ENCODE peak calls at places on chromosomes 3 and 15, in four cellular contexts. Y is pancreas; S is small intestine; I is naive thymus-derived CD8-positive, alpha-beta T cell. B is an unnamed sample.

GRCh38 chr15:48759921-48760320 is 50.9 kb downstream of the CEP152 start:
- DNase-seq in Y (no peak), S (peak; percentile 55), I (no peak), B (no peak)

GRCh38 chr3:8579101-8579500 is 65.5 kb downstream of the SSUH2 start:
- DNase-seq in Y (no peak), S (no peak), I (no peak), B (no peak)

GRCh38 chr3:27093771-27094170 is 275.4 kb downstream of the NEK10 start:
- DNase-seq in Y (no peak), S (no peak), I (no peak), B (no peak)

GRCh38 chr3:136075816-136076215 is 110.3 kb downstream of the PPP2R3A start:
- DNase-seq in Y (no peak), S (no peak), I (no peak), B (no peak)

GRCh38 chr3:13501527-13501926 is 21.4 kb downstream of the HDAC11 start:
- DNase-seq in Y (no peak), S (no peak), I (no peak), B (no peak)

GRCh38 chr15:92091155-92091734 is 237.7 kb downstream of the SLCO3A1 start:
- DNase-seq in Y (peak; percentile 52), S (peak; percentile 52), I (no peak), B (no peak)

GRCh38 chr15:66996099-66996498 is 69.3 kb upstream of the SMAD3 start:
- DNase-seq in Y (no peak), S (no peak), I (no peak), B (no peak)

GRCh38 chr3:57998366-57999283 is 9.6 kb upstream of the FLNB start:
- DNase-seq in Y (peak; percentile 28), S (peak; percentile 95), I (no peak), B (no peak)

GRCh38 chr3:7546219-7546618 is 685.3 kb downstream of the GRM7 start:
- DNase-seq in Y (peak; percentile 9), S (peak; percentile 22), I (no peak), B (peak; percentile 38)

GRCh38 chr3:46705751-46706572 is 4.8 kb downstream of the TMIE start:
- DNase-seq in Y (peak; percentile 6), S (no peak), I (no peak), B (no peak)

GRCh38 chr15:63940956-63941620 is 105.2 kb downstream of the DAPK2 start:
- DNase-seq in Y (no peak), S (no peak), I (no peak), B (no peak)

GRCh38 chr15:29061746-29062660 is 176.2 kb downstream of the APBA2 start:
- DNase-seq in Y (no peak), S (no peak), I (no peak), B (no peak)

GRCh38 chr3:14261229-14261628 is 82.6 kb downstream of the LSM3 start:
- DNase-seq in Y (peak; percentile 86), S (peak; percentile 86), I (peak; percentile 72), B (peak; percentile 56)

GRCh38 chr3:102512734-102513518 is 78.1 kb downstream of the ZPLD1 start:
- DNase-seq in Y (no peak), S (no peak), I (no peak), B (no peak)

GRCh38 chr3:115469649-115470048 is 153.7 kb upstream of the GAP43 start:
- DNase-seq in Y (no peak), S (no peak), I (no peak), B (no peak)

GRCh38 chr3:143139786-143140185 is 20.2 kb downstream of the CHST2 start:
- DNase-seq in Y (no peak), S (no peak), I (no peak), B (no peak)

GRCh38 chr3:13274125-13274873 is 145.8 kb downstream of the NUP210 start:
- DNase-seq in Y (no peak), S (no peak), I (no peak), B (no peak)

GRCh38 chr15:70406624-70407390 is 309.1 kb upstream of the TLE3 start:
- DNase-seq in Y (no peak), S (no peak), I (no peak), B (no peak)

GRCh38 chr3:39067286-39067685 is 15.5 kb downstream of the WDR48 start:
- DNase-seq in Y (no peak), S (no peak), I (no peak), B (no peak)

GRCh38 chr3:129122697-129123055 is 1.1 kb upstream of the RAB43 start:
- DNase-seq in Y (no peak), S (no peak), I (no peak), B (no peak)

GRCh38 chr3:171792549-171792948 is 17.7 kb downstream of the PLD1 start:
- DNase-seq in Y (no peak), S (no peak), I (no peak), B (no peak)

GRCh38 chr3:53318522-53318921 is 28.8 kb downstream of the DCP1A start:
- DNase-seq in Y (no peak), S (no peak), I (no peak), B (no peak)

GRCh38 chr15:67813104-67813634 is 12.1 kb upstream of the SKOR1 start:
- DNase-seq in Y (no peak), S (no peak), I (no peak), B (no peak)

B was measured in Caki2.